ENCODE peak calls at places on chromosomes 16 and 17, in seven cellular contexts. R is adrenal gland, M is neuronal stem cell, W is astrocyte of the cerebellum, I is fibroblast of lung, J is EL, O is GM20000. T is an unnamed sample.

GRCh38 chr16:50696575-50697420 is 3.4 kb downstream of the NOD2 start:
- DNase-seq in J (peak; percentile 75), O (peak; percentile 86), I (peak; percentile 31), W (no peak), M (no peak), R (peak; percentile 55), T (peak; percentile 15)

GRCh38 chr17:66123163-66123562 is 68.8 kb downstream of the CEP112 start:
- DNase-seq in O (no peak), J (peak; percentile 56), R (no peak), I (peak; percentile 28), W (peak; percentile 15), M (no peak), T (peak; percentile 9)

GRCh38 chr17:50916708-50917417 is 50.7 kb upstream of the TOB1 start:
- DNase-seq in W (no peak), R (no peak), O (no peak), I (no peak), M (no peak), J (no peak), T (no peak)

GRCh38 chr16:67857547-67858233 is 10.2 kb upstream of the CENPT start:
- DNase-seq in M (no peak), I (peak; percentile 77), R (peak; percentile 72), J (peak; percentile 92), W (peak; percentile 65), O (no peak), T (peak; percentile 93)

GRCh38 chr16:83903739-83904138 is 4.8 kb downstream of the MLYCD start:
- DNase-seq in J (no peak), O (no peak), R (peak; percentile 70), W (no peak), I (peak; percentile 81), M (no peak), T (no peak)

GRCh38 chr16:88504489-88505404 is 51.7 kb downstream of the ZFPM1 start:
- DNase-seq in O (no peak), M (no peak), R (no peak), I (no peak), J (no peak), W (no peak), T (no peak)

GRCh38 chr17:67071595-67071994 is 27.2 kb downstream of the CACNG1 start:
- DNase-seq in W (no peak), J (no peak), R (no peak), I (no peak), O (no peak), M (no peak), T (no peak)

GRCh38 chr16:55499951-55500350 is 8.9 kb upstream of the LPCAT2 start:
- DNase-seq in W (peak; percentile 97), O (no peak), R (peak; percentile 9), I (peak; percentile 93), M (no peak), J (peak; percentile 98), T (peak; percentile 97)

GRCh38 chr16:53511403-53512280 is 8.6 kb upstream of the AKTIP start:
- DNase-seq in I (no peak), O (no peak), W (no peak), M (no peak), J (no peak), R (no peak), T (no peak)

GRCh38 chr17:45410144-45411091 is 22.3 kb downstream of the ARHGAP27 start:
- DNase-seq in I (no peak), M (no peak), W (no peak), J (no peak), R (peak; percentile 33), O (peak; percentile 86), T (no peak)

GRCh38 chr17:66747561-66748275 is 87.2 kb upstream of the CACNG5 start:
- DNase-seq in J (peak; percentile 80), O (no peak), I (peak; percentile 62), W (peak; percentile 34), M (no peak), R (no peak), T (peak; percentile 59)

GRCh38 chr17:79748296-79749099 is 17.8 kb downstream of the ENPP7 start:
- DNase-seq in R (no peak), O (no peak), M (no peak), W (no peak), I (no peak), J (no peak), T (no peak)

GRCh38 chr16:74991593-74992403 is 6.9 kb upstream of the WDR59 start:
- DNase-seq in W (no peak), J (no peak), M (no peak), O (no peak), R (no peak), I (peak; percentile 50), T (no peak)

GRCh38 chr16:7090628-7091115 is 242.0 kb upstream of the RBFOX1 start:
- DNase-seq in M (peak; percentile 39), W (no peak), I (no peak), J (no peak), R (no peak), O (no peak), T (no peak)

GRCh38 chr16:14505846-14506245 is 124.2 kb downstream of the PARN start:
- DNase-seq in J (no peak), W (no peak), R (no peak), O (no peak), I (peak; percentile 52), M (no peak), T (peak; percentile 33)

GRCh38 chr16:87535855-87536794 is 43.3 kb upstream of the ZCCHC14 start:
- DNase-seq in R (no peak), O (no peak), M (no peak), I (no peak), W (no peak), J (no peak), T (no peak)

GRCh38 chr16:11681977-11682654 is 13.9 kb downstream of the SNN start:
- DNase-seq in R (no peak), O (no peak), I (no peak), W (no peak), M (no peak), J (no peak), T (no peak)

GRCh38 chr16:4537376-4538066 is 1.1 kb downstream of the CDIP1 start:
- DNase-seq in W (no peak), O (no peak), M (no peak), J (no peak), I (no peak), R (peak; percentile 54), T (no peak)

T was measured in HCEC 1CT.